ENCODE peak calls at places on chromosome 2, in four cellular contexts. B is ELF-1, N is NAMALWA, M is Karpas-422. J is an unnamed sample.

GRCh38 chr2:47867205-47867604 is 39.1 kb downstream of the FBXO11 start:
- DNase-seq in B (no peak), M (no peak), N (no peak), J (no peak)

GRCh38 chr2:134774786-134775641 is 56.2 kb upstream of the TMEM163 start:
- DNase-seq in B (peak), N (no peak), M (no peak), J (no peak)

GRCh38 chr2:109637749-109638570 is 23.8 kb downstream of the SOWAHC start:
- DNase-seq in N (no peak), B (no peak), M (no peak), J (no peak)

GRCh38 chr2:105373895-105374401 is 24.9 kb downstream of the FHL2 start:
- DNase-seq in M (no peak), N (no peak), B (no peak), J (no peak)

GRCh38 chr2:140506606-140507005 is 1624.2 kb downstream of the LRP1B start:
- DNase-seq in M (no peak), B (no peak), N (no peak), J (no peak)

GRCh38 chr2:8684885-8685696 is 3.2 kb downstream of the ID2 start:
- DNase-seq in B (peak), M (no peak), N (peak), J (no peak)

GRCh38 chr2:133641497-133641896 is 73.2 kb upstream of the NCKAP5 start:
- DNase-seq in M (peak), B (peak), N (peak), J (no peak)

GRCh38 chr2:240431663-240432424 is 3.6 kb upstream of the GPC1 start:
- DNase-seq in N (no peak), M (no peak), B (no peak), J (no peak)

J was measured in brain pericyte.